ENCODE peak calls at places on chromosomes 7 and 10, in seven cellular contexts. E, N, F, J, G, Z and S are unnamed samples.

GRCh38 chr10:5896208-5896607 is 6.2 kb downstream of the FBH1 start:
- DNase-seq in E (no peak), N (no peak), F (no peak), J (no peak), G (no peak), Z (no peak), S (no peak)

GRCh38 chr10:12243860-12244620 is 48.1 kb downstream of the CDC123 start:
- DNase-seq in E (no peak), N (no peak), F (no peak), J (peak), G (no peak), Z (no peak), S (no peak)

GRCh38 chr10:481636-482035 is 207.8 kb downstream of the DIP2C start:
- DNase-seq in E (no peak), N (no peak), F (no peak), J (no peak), G (no peak), Z (no peak), S (no peak)

GRCh38 chr10:74909665-74910064 is 83.3 kb downstream of the KAT6B start:
- DNase-seq in E (no peak), N (no peak), F (peak), J (no peak), G (no peak), Z (no peak), S (peak)

GRCh38 chr7:95553939-95554338 is 42.4 kb downstream of the PDK4 start:
- DNase-seq in E (no peak), N (no peak), F (no peak), J (no peak), G (no peak), Z (no peak), S (no peak)

GRCh38 chr7:66553001-66553400 is 75.7 kb upstream of the KCTD7 start:
- DNase-seq in E (no peak), N (no peak), F (no peak), J (no peak), G (no peak), Z (no peak), S (no peak)

GRCh38 chr10:11757452-11757819 is 15.3 kb downstream of the ECHDC3 start:
- DNase-seq in E (no peak), N (peak), F (peak), J (no peak), G (no peak), Z (peak), S (peak)

GRCh38 chr7:37921340-37921805 is 933 bp downstream of the EPDR1 start:
- DNase-seq in E (peak), N (peak), F (peak), J (no peak), G (peak), Z (peak), S (peak)

GRCh38 chr10:78688945-78689935 is 379.5 kb upstream of the ZMIZ1 start:
- DNase-seq in E (peak), N (peak), F (no peak), J (no peak), G (no peak), Z (peak), S (no peak)

GRCh38 chr7:5354460-5355279 is 69.0 kb downstream of the TNRC18 start:
- DNase-seq in E (no peak), N (no peak), F (no peak), J (peak), G (no peak), Z (peak), S (peak)

GRCh38 chr7:130362251-130362650 is 17.6 kb downstream of the CPA5 start:
- DNase-seq in E (no peak), N (no peak), F (no peak), J (no peak), G (no peak), Z (no peak), S (no peak)

GRCh38 chr10:71347587-71348395 is 28.7 kb downstream of the SLC29A3 start:
- DNase-seq in E (no peak), N (no peak), F (no peak), J (no peak), G (no peak), Z (no peak), S (no peak)

GRCh38 chr7:140681766-140682165 is 9.0 kb downstream of the ADCK2 start:
- DNase-seq in E (no peak), N (no peak), F (no peak), J (no peak), G (no peak), Z (no peak), S (no peak)

GRCh38 chr7:135185471-135186260 is 15.2 kb upstream of the CYREN start:
- DNase-seq in E (no peak), N (no peak), F (no peak), J (no peak), G (no peak), Z (no peak), S (no peak)

GRCh38 chr10:87734987-87735827 is 75.5 kb downstream of the PAPSS2 start:
- DNase-seq in E (no peak), N (peak), F (peak), J (peak), G (no peak), Z (peak), S (peak)

GRCh38 chr7:149150981-149151380 is 3.7 kb downstream of the ZNF398 start:
- DNase-seq in E (no peak), N (no peak), F (no peak), J (no peak), G (no peak), Z (no peak), S (no peak)

GRCh38 chr7:45033931-45034290 is 33.9 kb downstream of the CCM2 start:
- DNase-seq in E (peak), N (no peak), F (no peak), J (no peak), G (no peak), Z (no peak), S (no peak)

GRCh38 chr7:144019457-144019856 is 19.3 kb downstream of the OR6B1 start:
- DNase-seq in E (no peak), N (no peak), F (peak), J (no peak), G (no peak), Z (peak), S (peak)

GRCh38 chr10:124708246-124708779 is 35.9 kb downstream of the FAM53B start:
- DNase-seq in E (no peak), N (peak), F (peak), J (no peak), G (no peak), Z (no peak), S (no peak)

GRCh38 chr10:114584419-114584818 is 73.7 kb downstream of the ABLIM1 start:
- DNase-seq in E (no peak), N (no peak), F (no peak), J (no peak), G (no peak), Z (no peak), S (peak)

GRCh38 chr10:19498348-19499290 is 317.6 kb upstream of the PLXDC2 start:
- DNase-seq in E (no peak), N (no peak), F (peak), J (no peak), G (no peak), Z (no peak), S (no peak)

GRCh38 chr10:1477578-1477977 is 259.7 kb downstream of the ADARB2 start:
- DNase-seq in E (no peak), N (no peak), F (no peak), J (no peak), G (no peak), Z (no peak), S (no peak)

GRCh38 chr10:73998623-73999622 is 1.0 kb downstream of the VCL start:
- DNase-seq in E (no peak), N (no peak), F (peak), J (peak), G (peak), Z (peak), S (peak)

GRCh38 chr10:30378607-30379006 is 29.5 kb upstream of the MTPAP start:
- DNase-seq in E (no peak), N (no peak), F (no peak), J (no peak), G (no peak), Z (no peak), S (no peak)

GRCh38 chr7:126501617-126502016 is 751.1 kb downstream of the GRM8 start:
- DNase-seq in E (no peak), N (no peak), F (no peak), J (no peak), G (no peak), Z (no peak), S (no peak)

GRCh38 chr10:24920907-24921881 is 31.2 kb downstream of the PRTFDC1 start:
- DNase-seq in E (peak), N (no peak), F (peak), J (no peak), G (peak), Z (peak), S (peak)

GRCh38 chr7:79504607-79505389 is 51.3 kb upstream of the MAGI2 start:
- DNase-seq in E (no peak), N (no peak), F (peak), J (no peak), G (no peak), Z (no peak), S (peak)